ENCODE peak calls at places on chromosomes 16 and 17, in five cellular contexts. Y is MCF 10A, J is BJ, S is GM12878, Z is tibial artery. L is an unnamed sample.

GRCh38 chr17:42657824-42658588 is 1.1 kb upstream of the TUBG2 start:
- DNase-seq in Y (no peak), J (no peak), S (no peak), Z (no peak), L (no peak)

GRCh38 chr17:28334176-28334575 is 1.1 kb downstream of the IFT20 start:
- DNase-seq in Y (no peak), J (no peak), S (no peak), Z (no peak), L (no peak)

GRCh38 chr17:3964203-3965122 is at the start of gene ATP2A3:
- DNase-seq in Y (no peak), J (no peak), S (no peak), Z (no peak), L (peak; percentile 93)

GRCh38 chr17:3030096-3030495 is 33.3 kb downstream of the OR1D5 start:
- DNase-seq in Y (peak; percentile 86), J (no peak), S (no peak), Z (peak; percentile 37), L (no peak)

GRCh38 chr16:75279277-75279676 is 27.9 kb upstream of the BCAR1 start:
- DNase-seq in Y (peak; percentile 38), J (no peak), S (no peak), Z (no peak), L (no peak)

GRCh38 chr17:18967806-18968744 is 16.1 kb downstream of the SLC5A10 start:
- DNase-seq in Y (peak; percentile 73), J (no peak), S (no peak), Z (no peak), L (no peak)

GRCh38 chr16:62692685-62693084 is 656.4 kb upstream of the CDH8 start:
- DNase-seq in Y (no peak), J (no peak), S (peak; percentile 34), Z (no peak), L (peak; percentile 4)

GRCh38 chr16:50279142-50279865 is 13.0 kb downstream of the ADCY7 start:
- DNase-seq in Y (no peak), J (no peak), S (no peak), Z (peak; percentile 84), L (no peak)

GRCh38 chr16:49024016-49024415 is 257.6 kb downstream of the CBLN1 start:
- DNase-seq in Y (no peak), J (no peak), S (no peak), Z (no peak), L (no peak)

DNA sequence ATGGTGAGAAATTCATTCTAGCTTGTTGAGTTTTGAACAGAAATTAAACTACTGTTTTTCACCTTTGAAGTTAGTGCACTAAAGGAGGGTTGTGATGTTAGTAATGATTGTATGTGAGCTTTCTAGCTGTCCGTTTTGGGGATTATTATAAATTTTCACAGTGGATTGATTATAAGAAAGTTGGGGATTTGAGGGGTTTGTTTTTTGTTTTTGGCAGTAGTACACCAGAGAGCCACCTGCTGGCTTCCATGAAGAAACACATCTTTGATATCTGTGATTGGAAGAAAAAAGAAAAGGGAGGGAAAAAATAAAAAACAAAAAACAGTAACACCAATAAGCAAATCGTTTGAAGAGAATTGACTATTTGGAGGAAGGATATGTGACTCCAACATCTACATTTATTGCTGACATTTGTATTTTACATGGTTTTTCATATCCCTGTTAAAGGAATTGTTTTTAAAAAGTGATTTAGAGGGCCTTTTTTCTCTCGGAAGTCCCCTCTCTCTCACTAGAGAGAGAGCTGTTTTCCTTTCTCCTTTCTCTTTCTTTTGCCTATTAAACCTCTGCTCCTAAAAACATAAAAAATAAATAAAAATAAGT is 1469.5 kb upstream of the GOT2 start:
- DNase-seq in Y (peak; percentile 0), J (no peak), S (no peak), Z (no peak), L (no peak)
- TF ChIP-seq CTCF in Y (peak; percentile 48), J (peak; percentile 62), S (peak; percentile 20), Z (peak; percentile 6), L (no peak)

GRCh38 chr17:33750943-33751701 is 458.0 kb upstream of the ASIC2 start:
- DNase-seq in Y (peak; percentile 52), J (peak; percentile 5), S (peak; percentile 16), Z (no peak), L (peak; percentile 57)
- TF ChIP-seq CTCF in Y (peak; percentile 95), J (peak; percentile 91), S (peak; percentile 91), Z (peak; percentile 94), L (peak; percentile 92)

DNA sequence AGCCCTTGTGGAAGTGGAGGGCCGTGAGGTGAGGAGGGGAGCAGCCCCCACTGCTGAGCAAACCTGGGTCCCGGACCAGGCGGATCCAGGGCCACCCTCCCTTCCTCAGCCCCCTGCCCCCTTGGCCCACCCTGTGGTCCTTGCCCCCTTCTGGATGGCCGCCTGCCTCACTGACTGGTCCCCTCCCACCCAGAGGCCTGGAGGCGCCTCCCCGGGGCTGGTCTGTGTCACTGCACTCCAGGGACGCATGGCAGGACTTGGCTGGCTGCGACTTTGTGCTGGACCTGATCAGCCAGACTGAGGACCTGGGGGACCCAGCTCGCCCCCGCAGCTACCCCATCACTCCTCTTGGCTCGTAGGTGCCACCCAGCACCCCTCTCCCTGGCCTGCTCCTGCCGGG is 19.2 kb upstream of the SMIM5 start:
- DNase-seq in Y (no peak), J (no peak), S (no peak), Z (no peak), L (no peak)
- TF ChIP-seq CTCF in Y (peak; percentile 11), J (no peak), S (peak; percentile 17), Z (no peak), L (peak; percentile 4)

DNA sequence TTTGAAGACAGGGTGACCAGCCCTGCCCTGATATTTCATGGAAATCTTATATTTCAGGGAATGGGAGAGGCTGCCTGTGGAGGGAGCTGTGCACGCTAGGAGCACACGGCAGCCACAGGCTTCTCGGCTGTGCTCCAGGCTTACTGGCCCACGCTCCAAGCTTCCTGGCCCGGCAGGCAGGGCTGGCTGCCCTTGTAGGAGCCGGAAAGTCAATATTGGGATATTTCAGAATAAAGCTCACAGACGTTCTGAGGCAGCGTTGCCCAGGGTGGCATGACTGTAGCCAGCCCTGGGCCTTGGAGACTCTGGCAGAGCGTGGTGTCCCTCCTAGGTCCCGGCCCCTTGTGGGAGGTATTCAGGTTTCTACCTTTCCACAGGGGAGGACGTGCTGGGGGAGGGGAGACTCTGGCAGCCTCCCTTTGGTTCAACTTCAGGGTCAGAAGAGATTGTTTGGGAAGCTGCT is 95.6 kb downstream of the NPIPB11 start:
- DNase-seq in Y (no peak), J (no peak), S (no peak), Z (peak; percentile 70), L (no peak)
- TF ChIP-seq CTCF in Y (no peak), J (no peak), S (no peak), Z (no peak), L (no peak)

GRCh38 chr17:36608794-36609497 is 7.6 kb downstream of the MRM1 start:
- DNase-seq in Y (peak; percentile 62), J (no peak), S (no peak), Z (no peak), L (no peak)
- TF ChIP-seq CTCF in Y (peak; percentile 32), J (peak; percentile 61), S (peak; percentile 25), Z (no peak), L (no peak)

DNA sequence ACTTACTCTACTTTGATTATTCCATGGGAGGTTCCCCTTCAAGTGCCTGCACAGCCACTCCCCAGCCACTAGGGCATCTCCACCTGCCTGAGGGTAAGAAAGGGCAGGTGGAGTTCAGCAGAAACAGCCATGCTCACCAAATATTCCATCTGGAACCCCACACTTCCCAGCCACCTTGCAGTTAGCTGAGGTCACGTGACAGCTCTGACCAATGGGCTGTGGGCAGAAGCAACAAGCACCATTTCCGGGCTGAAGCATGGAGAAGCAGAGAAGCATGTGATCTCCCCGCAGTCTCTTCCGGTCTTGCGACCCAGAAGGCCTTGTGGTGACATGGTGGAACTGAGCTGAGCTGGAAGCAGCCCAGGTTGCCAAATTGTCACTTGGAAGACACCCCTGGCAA is 108.6 kb downstream of the CCT6B start:
- DNase-seq in Y (no peak), J (no peak), S (no peak), Z (no peak), L (no peak)
- TF ChIP-seq CTCF in Y (no peak), J (no peak), S (no peak), Z (no peak), L (no peak)

GRCh38 chr16:85167589-85168537 is 55.6 kb upstream of the CIBAR2 start:
- DNase-seq in Y (no peak), J (no peak), S (no peak), Z (no peak), L (no peak)
- TF ChIP-seq CTCF in Y (no peak), J (no peak), S (no peak), Z (no peak), L (no peak)

DNA sequence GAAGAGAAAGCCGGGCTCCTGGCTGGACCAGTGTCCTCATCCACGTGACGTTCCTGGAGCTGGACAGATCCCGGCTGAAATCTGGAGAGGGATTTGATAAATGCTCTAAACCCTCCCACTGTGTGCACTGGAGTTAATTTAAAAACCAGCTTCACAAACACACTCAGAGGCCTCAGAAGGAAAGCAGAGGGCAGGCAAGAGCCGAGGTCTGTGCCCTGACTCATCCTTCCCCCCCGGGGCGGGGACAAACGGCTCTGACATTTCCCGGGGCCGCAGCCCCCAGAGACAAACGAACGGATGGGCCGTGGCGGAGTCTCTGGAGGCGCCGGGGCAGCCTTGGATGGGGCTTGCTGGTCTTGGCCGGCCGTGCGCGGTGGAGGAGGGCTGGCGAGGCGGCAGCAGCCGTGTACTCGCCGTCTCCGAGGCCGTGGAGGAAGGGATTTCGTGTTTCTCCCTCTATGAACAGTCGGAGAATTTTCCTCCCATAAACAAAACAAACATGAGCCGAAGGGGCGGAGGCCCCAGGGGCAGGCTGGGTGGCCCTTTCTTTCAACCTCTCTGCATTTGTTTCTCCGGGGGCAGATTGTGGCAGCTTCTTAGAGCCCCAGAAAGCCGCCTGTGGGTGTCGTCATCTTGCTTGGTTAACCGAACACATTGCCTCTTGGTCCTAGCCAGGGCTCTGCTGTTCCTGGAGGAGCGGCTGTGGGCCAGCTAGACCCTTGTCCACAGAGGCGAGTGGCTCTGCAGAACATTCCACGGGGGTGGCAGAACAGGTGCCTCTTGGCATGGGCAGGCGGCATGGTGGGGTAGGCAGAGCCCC is 94.3 kb downstream of the NTN1 start:
- DNase-seq in Y (no peak), J (no peak), S (no peak), Z (peak; percentile 92), L (peak; percentile 62)
- TF ChIP-seq CTCF in Y (no peak), J (peak; percentile 43), S (peak; percentile 18), Z (peak; percentile 43), L (peak; percentile 17)

DNA sequence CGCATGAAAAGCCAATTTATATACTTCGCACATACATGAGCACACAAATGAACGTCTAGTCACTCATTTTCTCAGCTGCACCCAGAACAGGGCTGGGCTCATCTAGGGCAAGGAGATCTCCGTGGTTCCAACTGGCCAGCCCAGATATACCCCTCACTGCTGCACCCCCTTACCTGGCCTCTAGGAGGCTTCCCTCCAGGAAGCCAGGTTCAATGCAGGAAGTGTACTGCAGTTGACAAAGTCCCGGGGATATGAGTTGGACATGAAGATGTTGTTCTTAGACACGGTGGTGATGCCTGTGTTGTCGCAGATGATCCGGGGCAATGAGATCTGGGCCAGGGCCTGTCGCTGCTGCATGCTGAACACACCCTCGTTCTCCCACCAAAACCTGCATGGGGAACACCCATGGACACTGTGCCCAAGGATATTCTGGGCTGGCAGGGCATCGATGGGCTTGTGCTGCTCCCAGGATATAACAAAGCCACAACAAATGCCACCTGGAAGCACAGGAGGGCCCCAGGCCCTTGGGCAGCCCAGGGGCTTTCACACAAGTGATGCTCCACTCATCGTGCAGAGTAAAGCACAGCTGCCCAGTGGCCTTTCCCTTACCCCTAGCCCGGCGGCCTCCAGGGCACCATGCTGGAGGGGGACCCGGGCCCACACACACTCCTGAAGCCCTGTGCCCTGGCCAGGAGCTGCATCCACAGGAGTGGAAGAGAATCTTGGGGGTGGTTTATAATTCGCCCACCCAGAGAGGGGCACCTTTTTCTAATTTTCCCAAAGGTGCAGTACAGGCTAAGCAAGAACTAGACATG is 10.1 kb downstream of the MPO start:
- DNase-seq in Y (no peak), J (no peak), S (no peak), Z (no peak), L (no peak)
- TF ChIP-seq CTCF in Y (no peak), J (no peak), S (no peak), Z (no peak), L (no peak)